ENCODE peak calls at places on chromosomes 13 and 19, in ten cellular contexts. R is T47D; L is body of pancreas; G is psoas muscle; O is Calu3; U is GM12878; A is Daoy; V is GM04503; H is activated B cell treated with CpG ODN at 0.5 μM for 24 hours; T is activated CD4-positive, alpha-beta T cell treated with anti-CD3 and anti-CD28 coated beads, Interleukin-2, amount 50 U/mL, for 1 hour. X is an unnamed sample.

GRCh38 chr19:55554302-55554701 is 9.0 kb upstream of the SBK3 start:
- DNase-seq in T (no peak), G (no peak), A (no peak), L (no peak), V (no peak), U (no peak), O (no peak), H (no peak), R (no peak), X (no peak)

GRCh38 chr13:21676611-21677021 is 5.7 kb downstream of the FGF9 start:
- DNase-seq in L (peak), R (peak), V (no peak), T (peak), A (peak), H (no peak), G (no peak), O (no peak), U (no peak), X (peak)

GRCh38 chr13:103188688-103189326 is 122.6 kb upstream of the SLC10A2 start:
- DNase-seq in A (no peak), L (no peak), V (no peak), G (no peak), H (no peak), T (no peak), U (no peak), O (no peak), R (peak), X (peak)

GRCh38 chr19:20503536-20503935 is 62.0 kb downstream of the ZNF737 start:
- DNase-seq in U (no peak), O (no peak), L (peak), R (no peak), T (no peak), A (no peak), V (peak), H (no peak), G (no peak), X (peak)

GRCh38 chr13:45242070-45242469 is 41.2 kb upstream of the KCTD4 start:
- DNase-seq in T (no peak), V (no peak), R (no peak), U (no peak), H (no peak), A (peak), L (peak), G (no peak), O (no peak), X (no peak)

GRCh38 chr13:48319458-48320395 is 16.2 kb downstream of the RB1 start:
- DNase-seq in G (no peak), T (no peak), H (no peak), R (no peak), A (no peak), V (no peak), L (no peak), U (no peak), O (no peak), X (no peak)

GRCh38 chr19:12868540-12869112 is 12.6 kb downstream of the DNASE2 start:
- DNase-seq in U (no peak), O (no peak), R (peak), A (peak), V (no peak), L (no peak), H (no peak), T (no peak), G (no peak), X (no peak)

GRCh38 chr19:45385392-45386221 is 15.2 kb upstream of the ERCC2 start:
- DNase-seq in O (no peak), V (no peak), L (no peak), T (no peak), A (no peak), U (no peak), H (no peak), R (no peak), G (no peak), X (no peak)

GRCh38 chr13:95833713-95834112 is 156.8 kb downstream of the DNAJC3 start:
- DNase-seq in U (no peak), L (no peak), H (no peak), G (no peak), A (no peak), R (no peak), T (no peak), V (no peak), O (no peak), X (no peak)

GRCh38 chr19:51607920-51608562 is 22.2 kb downstream of the SIGLEC5 start:
- DNase-seq in A (peak), U (no peak), G (peak), O (peak), V (no peak), H (peak), T (peak), L (peak), R (peak), X (peak)

GRCh38 chr13:79491715-79492114 is 10.8 kb downstream of the NDFIP2 start:
- DNase-seq in U (no peak), T (no peak), O (no peak), L (no peak), R (no peak), H (no peak), G (no peak), V (peak), A (no peak), X (no peak)

GRCh38 chr19:33386361-33386858 is 12.9 kb downstream of the CEBPG start:
- DNase-seq in A (no peak), T (no peak), R (no peak), O (no peak), V (no peak), G (peak), L (no peak), H (no peak), U (no peak), X (no peak)

GRCh38 chr19:28485300-28485699 is 727.7 kb downstream of the UQCRFS1 start:
- DNase-seq in A (no peak), R (no peak), U (no peak), O (peak), H (no peak), T (no peak), L (peak), V (no peak), G (no peak), X (peak)

GRCh38 chr13:113735750-113736149 is 23.3 kb upstream of the TMEM255B start:
- DNase-seq in O (no peak), H (no peak), R (no peak), L (no peak), V (no peak), T (no peak), A (no peak), G (no peak), U (no peak), X (no peak)

GRCh38 chr13:49265822-49266221 is 18.1 kb downstream of the CDADC1 start:
- DNase-seq in R (no peak), U (no peak), H (no peak), L (no peak), O (no peak), T (no peak), V (no peak), G (no peak), A (peak), X (no peak)

X was measured in hepatocyte.